ENCODE peak calls at places on chromosome 12, in six cellular contexts. T is GM23338, J is HepG2, R is WTC11, S is H1, Z is K562. E is an unnamed sample.
A peak's percentile ranks its signal among the peaks of the same experiment; 100 is the strongest.

GRCh38 chr12:68264864-68265256 is 11.5 kb upstream of the IL22 start:
- DNase-seq in T (no peak), J (no peak), R (no peak), S (no peak), Z (no peak), E (no peak)

GRCh38 chr12:71447691-71448660 is 8.4 kb downstream of the LGR5 start:
- DNase-seq in T (no peak), J (no peak), R (no peak), S (no peak), Z (no peak), E (no peak)

GRCh38 chr12:79645235-79645630 is 45.5 kb downstream of the PAWR start:
- DNase-seq in T (no peak), J (peak; percentile 9), R (no peak), S (no peak), Z (no peak), E (peak; percentile 13)

GRCh38 chr12:54956322-54956721 is 28.2 kb downstream of the TESPA1 start:
- DNase-seq in T (no peak), J (no peak), R (no peak), S (no peak), Z (no peak), E (no peak)

GRCh38 chr12:58034311-58034710 is 92.9 kb downstream of the ATP23 start:
- DNase-seq in T (no peak), J (no peak), R (no peak), S (no peak), Z (no peak), E (no peak)

GRCh38 chr12:77133566-77133965 is 68.2 kb upstream of the E2F7 start:
- DNase-seq in T (peak; percentile 86), J (peak; percentile 4), R (peak; percentile 75), S (peak; percentile 80), Z (no peak), E (no peak)

GRCh38 chr12:49131973-49132461 is 822 bp upstream of the TUBA1B start:
- DNase-seq in T (no peak), J (no peak), R (no peak), S (no peak), Z (peak; percentile 37), E (no peak)

GRCh38 chr12:118680361-118680963 is 300.9 kb upstream of the SRRM4 start:
- DNase-seq in T (peak; percentile 22), J (no peak), R (peak; percentile 13), S (peak; percentile 44), Z (peak; percentile 31), E (no peak)

GRCh38 chr12:29773076-29773475 is 10.7 kb downstream of the TMTC1 start:
- DNase-seq in T (no peak), J (no peak), R (no peak), S (no peak), Z (no peak), E (no peak)

GRCh38 chr12:10196210-10196609 is 16.5 kb upstream of the GABARAPL1 start:
- DNase-seq in T (no peak), J (no peak), R (no peak), S (no peak), Z (no peak), E (peak; percentile 37)
- TF ChIP-seq CREB1 in T (no peak), J (no peak), R (no peak), S (no peak), Z (no peak), E (no peak)

DNA sequence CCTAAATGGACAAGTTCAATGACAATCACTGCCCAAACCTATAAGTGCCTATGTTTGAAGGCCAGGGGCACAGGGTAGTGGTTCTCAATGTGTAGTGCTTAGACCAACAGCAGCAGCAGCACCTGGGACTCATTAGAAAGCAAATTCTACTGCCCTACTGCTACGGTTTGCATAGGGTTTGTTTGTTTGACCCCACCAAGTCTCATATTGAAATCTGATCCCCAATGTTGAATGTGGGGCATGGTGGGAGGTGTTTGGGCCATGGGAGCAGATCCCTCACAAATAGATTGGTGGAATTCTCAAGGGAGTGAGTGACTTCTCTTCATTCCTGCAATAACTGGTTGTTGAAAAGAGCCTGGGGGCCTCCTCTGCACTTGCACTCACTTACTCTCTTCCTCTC is 39.6 kb downstream of the PPM1H start:
- DNase-seq in T (peak; percentile 24), J (peak; percentile 25), R (no peak), S (no peak), Z (no peak), E (no peak)
- TF ChIP-seq CREB1 in T (no peak), J (no peak), R (no peak), S (no peak), Z (no peak), E (no peak)

GRCh38 chr12:90111646-90112565 is 403.3 kb upstream of the ATP2B1 start:
- DNase-seq in T (no peak), J (no peak), R (no peak), S (no peak), Z (no peak), E (no peak)

DNA sequence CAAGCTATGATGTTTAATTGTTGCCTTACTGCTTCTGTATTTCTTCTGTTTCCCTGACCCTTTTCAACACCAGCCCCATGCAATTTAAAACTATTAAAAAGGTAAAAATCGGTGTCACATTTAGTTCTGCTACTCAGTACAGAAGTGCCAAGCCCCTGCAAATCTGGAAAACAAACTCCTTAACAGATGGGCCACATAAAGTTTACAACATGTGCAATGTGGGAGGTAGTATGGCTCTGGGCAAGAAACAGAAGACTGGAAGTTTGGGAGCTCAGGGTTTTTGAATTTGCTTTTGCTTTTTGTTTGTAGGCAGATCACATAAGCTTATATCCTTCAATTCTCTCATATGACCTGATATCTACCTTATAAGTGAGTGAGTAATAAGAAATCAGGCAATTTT is 404.0 kb upstream of the ATP2B1 start:
- DNase-seq in T (no peak), J (no peak), R (no peak), S (no peak), Z (no peak), E (no peak)
- TF ChIP-seq CREB1 in T (no peak), J (no peak), R (no peak), S (no peak), Z (no peak), E (no peak)

GRCh38 chr12:3366451-3367155 is 124.4 kb upstream of the PRMT8 start:
- DNase-seq in T (peak; percentile 53), J (no peak), R (peak; percentile 25), S (no peak), Z (no peak), E (no peak)

GRCh38 chr12:3364661-3365264 is 126.2 kb upstream of the PRMT8 start:
- DNase-seq in T (no peak), J (no peak), R (no peak), S (no peak), Z (no peak), E (no peak)

GRCh38 chr12:3363608-3364007 is 127.4 kb upstream of the PRMT8 start:
- DNase-seq in T (no peak), J (no peak), R (no peak), S (no peak), Z (no peak), E (no peak)

GRCh38 chr12:3364226-3364625 is 126.8 kb upstream of the PRMT8 start:
- DNase-seq in T (no peak), J (no peak), R (no peak), S (no peak), Z (no peak), E (no peak)

GRCh38 chr12:3365416-3366385 is 125.3 kb upstream of the PRMT8 start:
- DNase-seq in T (peak; percentile 74), J (no peak), R (peak; percentile 52), S (peak; percentile 75), Z (no peak), E (no peak)
- TF ChIP-seq CREB1 in T (no peak), J (no peak), R (no peak), S (no peak), Z (no peak), E (no peak)

GRCh38 chr12:23088594-23088993 is 463.6 kb downstream of the ETNK1 start:
- DNase-seq in T (no peak), J (no peak), R (no peak), S (no peak), Z (no peak), E (no peak)

GRCh38 chr12:23083267-23083666 is 458.3 kb downstream of the ETNK1 start:
- DNase-seq in T (no peak), J (no peak), R (no peak), S (no peak), Z (no peak), E (no peak)

DNA sequence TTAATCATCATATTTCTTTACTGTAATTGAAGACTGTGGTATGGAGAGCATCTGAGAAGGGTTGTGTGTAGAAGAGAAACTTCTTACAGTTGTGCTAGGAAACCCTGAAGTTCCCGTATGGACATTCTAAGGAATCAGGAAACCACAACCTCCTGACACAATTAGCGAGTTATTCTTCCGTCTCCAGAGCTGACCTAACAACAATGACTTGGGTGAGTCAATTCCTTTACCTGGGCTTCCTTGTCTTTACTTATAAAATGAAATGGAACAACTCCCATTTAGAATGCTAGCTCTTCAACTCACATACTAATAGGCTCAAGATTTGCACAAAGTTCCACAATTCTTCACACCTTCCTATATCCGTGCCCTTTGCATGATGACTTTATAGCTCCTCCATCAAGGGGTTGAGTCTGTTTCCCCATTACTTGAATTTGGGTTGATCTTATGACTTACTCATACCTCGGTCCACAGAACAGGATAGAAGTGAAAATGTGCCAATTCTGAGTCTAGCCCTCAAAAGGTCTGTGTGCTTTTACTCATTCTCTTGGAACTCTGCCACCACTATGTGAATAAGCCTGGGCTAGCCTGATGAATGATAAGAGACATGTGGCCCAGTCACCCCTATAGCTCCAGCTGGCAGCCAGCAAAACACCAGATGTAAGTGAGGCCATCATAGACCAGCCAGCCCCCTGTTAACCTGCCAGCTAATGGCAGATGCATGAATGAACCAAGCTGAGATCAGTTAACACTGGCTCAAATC is 459.4 kb downstream of the ETNK1 start:
- DNase-seq in T (no peak), J (peak; percentile 6), R (no peak), S (no peak), Z (peak; percentile 17), E (no peak)
- TF ChIP-seq CREB1 in T (no peak), J (no peak), R (no peak), S (no peak), Z (no peak), E (no peak)

GRCh38 chr12:46214668-46215429 is 54.0 kb downstream of the SLC38A1 start:
- DNase-seq in T (no peak), J (no peak), R (no peak), S (no peak), Z (no peak), E (peak; percentile 78)
- TF ChIP-seq CREB1 in T (no peak), J (no peak), R (no peak), S (no peak), Z (no peak), E (peak; percentile 20)

DNA sequence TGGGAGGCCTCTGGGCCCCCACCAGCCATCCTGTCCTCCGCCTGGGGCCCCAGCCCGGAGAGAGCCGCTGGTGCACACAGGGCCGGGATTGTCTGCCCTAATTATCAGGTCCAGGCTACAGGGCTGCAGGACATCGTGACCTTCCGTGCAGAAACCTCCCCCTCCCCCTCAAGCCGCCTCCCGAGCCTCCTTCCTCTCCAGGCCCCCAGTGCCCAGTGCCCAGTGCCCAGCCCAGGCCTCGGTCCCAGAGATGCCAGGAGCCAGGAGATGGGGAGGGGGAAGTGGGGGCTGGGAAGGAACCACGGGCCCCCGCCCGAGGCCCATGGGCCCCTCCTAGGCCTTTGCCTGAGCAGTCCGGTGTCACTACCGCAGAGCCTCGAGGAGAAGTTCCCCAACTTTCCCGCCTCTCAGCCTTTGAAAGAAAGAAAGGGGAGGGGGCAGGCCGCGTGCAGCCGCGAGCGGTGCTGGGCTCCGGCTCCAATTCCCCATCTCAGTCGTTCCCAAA is 612 bp upstream of the GAPDH start:
- DNase-seq in T (peak; percentile 94), J (peak; percentile 86), R (peak; percentile 80), S (peak; percentile 90), Z (peak; percentile 72), E (no peak)
- TF ChIP-seq CREB1 in T (peak; percentile 18), J (no peak), R (no peak), S (no peak), Z (no peak), E (no peak)